ENCODE peak calls at places on chromosomes 7 and 10, in seven cellular contexts. M is endodermal cell, W is uterus, P is left lung, N is SJSA1, C is adrenal gland, X is left ventricle myocardium inferior. S is an unnamed sample. For H3K36me3, the result is how much of the 10 kb centered on the place peaks cover.

GRCh38 chr7:38709123-38709522 is 78.0 kb upstream of the AMPH start:
- DNase-seq in M (no peak), W (no peak), P (no peak), N (no peak), C (no peak), X (no peak), S (no peak)

GRCh38 chr10:6416892-6417512 is 163.1 kb downstream of the PRKCQ start:
- DNase-seq in M (no peak), W (no peak), P (no peak), N (peak), C (no peak), X (no peak), S (peak)

GRCh38 chr7:95601324-95601723 is 5.0 kb upstream of the PDK4 start:
- DNase-seq in M (no peak), W (no peak), P (no peak), N (no peak), C (no peak), X (no peak), S (no peak)

GRCh38 chr10:3803295-3803883 is 18.4 kb upstream of the KLF6 start:
- DNase-seq in M (no peak), W (no peak), P (no peak), N (no peak), C (no peak), X (no peak), S (no peak)

GRCh38 chr10:22436526-22436892 is 91.2 kb downstream of the SPAG6 start:
- DNase-seq in M (no peak), W (no peak), P (no peak), N (no peak), C (peak), X (no peak), S (no peak)

GRCh38 chr10:52284416-52285013 is 29.6 kb upstream of the DKK1 start:
- DNase-seq in M (no peak), W (no peak), P (no peak), N (no peak), C (no peak), X (no peak), S (no peak)

GRCh38 chr7:128036226-128036940 is 5.1 kb upstream of the LRRC4 start:
- DNase-seq in M (no peak), W (no peak), P (no peak), N (no peak), C (no peak), X (no peak), S (no peak)

GRCh38 chr10:79018591-79019011 is 50.2 kb upstream of the ZMIZ1 start:
- DNase-seq in M (no peak), W (no peak), P (no peak), N (no peak), C (no peak), X (no peak), S (no peak)

GRCh38 chr7:117873056-117873932 is at the start of gene CTTNBP2:
- DNase-seq in M (peak), W (peak), P (peak), N (no peak), C (peak), X (peak), S (peak)

GRCh38 chr7:75727881-75728592 is 10.7 kb downstream of the HIP1 start:
- DNase-seq in M (peak), W (peak), P (peak), N (peak), C (no peak), X (peak), S (peak)

GRCh38 chr7:77348371-77348813 is 67.8 kb downstream of the GSAP start:
- DNase-seq in M (peak), W (peak), P (no peak), N (peak), C (peak), X (no peak), S (no peak)

GRCh38 chr10:48845512-48845911 is 94.1 kb downstream of the LRRC18 start:
- DNase-seq in M (no peak), W (no peak), P (no peak), N (no peak), C (no peak), X (no peak), S (no peak)

GRCh38 chr10:1197384-1197783 is 141.2 kb downstream of the WDR37 start:
- DNase-seq in M (no peak), W (no peak), P (no peak), N (no peak), C (no peak), X (no peak), S (no peak)

GRCh38 chr7:37336259-37336658 is 112.4 kb downstream of the ELMO1 start:
- DNase-seq in M (no peak), W (no peak), P (no peak), N (no peak), C (peak), X (no peak), S (no peak)

GRCh38 chr10:93755443-93756127 is 2.2 kb upstream of the LGI1 start:
- DNase-seq in M (no peak), W (no peak), P (no peak), N (no peak), C (no peak), X (no peak), S (no peak)

GRCh38 chr7:27130540-27131389 is at the start of gene HOXA4:
- DNase-seq in M (peak), W (peak), P (peak), N (peak), C (peak), X (peak), S (peak)

GRCh38 chr10:103929396-103929921 is 11.5 kb upstream of the STN1 start:
- DNase-seq in M (no peak), W (no peak), P (no peak), N (no peak), C (no peak), X (no peak), S (no peak)

GRCh38 chr10:63343476-63343875 is 122.3 kb downstream of the JMJD1C start:
- DNase-seq in M (no peak), W (no peak), P (no peak), N (peak), C (no peak), X (no peak), S (no peak)

GRCh38 chr10:15796098-15796759 is 64.1 kb downstream of the MINDY3 start:
- DNase-seq in M (no peak), W (no peak), P (no peak), N (no peak), C (no peak), X (no peak), S (no peak)

GRCh38 chr7:5695037-5695708 is 86.3 kb downstream of the RNF216 start:
- DNase-seq in M (no peak), W (peak), P (no peak), N (peak), C (peak), X (no peak), S (no peak)

DNA sequence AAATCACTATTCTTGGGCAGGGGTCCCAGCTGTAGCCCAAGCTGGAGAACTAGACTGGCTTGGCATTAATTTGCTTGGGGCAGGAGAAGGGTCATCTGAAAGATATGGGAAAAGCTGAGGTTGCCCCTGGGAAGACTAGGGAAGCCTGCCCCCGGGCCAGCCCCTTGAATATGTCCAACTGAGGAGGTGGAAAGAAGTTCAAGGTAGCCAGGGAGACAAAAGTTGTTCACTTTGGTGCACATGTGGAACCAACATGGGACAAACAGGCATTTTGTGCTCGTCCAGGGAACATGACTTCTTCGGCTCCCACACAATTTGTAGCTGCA is 1.4 kb upstream of the LRRC61 start:
- DNase-seq in M (no peak), W (no peak), P (no peak), N (no peak), C (no peak), X (no peak), S (no peak)
- H3K4me3 ChIP-seq in M (no peak), W (no peak), P (no peak), N (no peak), C (no peak), X (peak), S (no peak)

GRCh38 chr7:44568771-44569560 is 4.7 kb downstream of the DDX56 start:
- DNase-seq in M (peak), W (no peak), P (no peak), N (no peak), C (no peak), X (no peak), S (peak)

GRCh38 chr7:44566680-44567079 is 7.0 kb downstream of the DDX56 start:
- DNase-seq in M (no peak), W (no peak), P (no peak), N (no peak), C (no peak), X (no peak), S (peak)

GRCh38 chr7:44572771-44573170 is 937 bp downstream of the DDX56 start:
- DNase-seq in M (peak), W (no peak), P (no peak), N (no peak), C (no peak), X (no peak), S (peak)

GRCh38 chr7:44567884-44568283 is 5.8 kb downstream of the DDX56 start:
- DNase-seq in M (no peak), W (no peak), P (no peak), N (no peak), C (no peak), X (no peak), S (no peak)

DNA sequence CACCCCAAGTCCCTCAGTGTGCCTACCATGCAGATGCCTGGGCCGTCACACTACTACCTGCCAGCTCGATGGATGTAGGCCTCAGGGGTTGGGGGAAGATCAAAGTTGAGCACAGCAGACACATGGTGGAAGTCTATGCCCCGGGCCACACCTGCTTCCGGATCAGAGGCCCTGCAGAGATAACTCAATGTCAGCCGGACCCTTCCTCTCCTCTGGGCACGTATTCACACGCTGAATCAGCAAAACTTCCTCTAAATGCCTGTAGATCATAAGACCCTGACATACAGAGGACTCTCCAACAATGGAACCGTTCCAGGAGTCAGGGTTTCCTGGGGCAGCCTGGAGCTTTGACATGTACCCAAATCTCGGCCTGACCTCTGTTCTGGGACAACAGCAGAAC is 3.8 kb downstream of the DDX56 start:
- DNase-seq in M (peak), W (no peak), P (no peak), N (no peak), C (no peak), X (no peak), S (no peak)
- H3K36me3 ChIP-seq in M (half or more), W (under half), P (under half), N (half or more), C (under half), X (half or more), S (half or more)

GRCh38 chr10:68087338-68088029 is 12.4 kb upstream of the HERC4 start:
- DNase-seq in M (peak), W (no peak), P (no peak), N (no peak), C (no peak), X (peak), S (peak)
- H3K4me3 ChIP-seq in M (no peak), W (no peak), P (no peak), N (no peak), C (no peak), X (peak), S (no peak)

GRCh38 chr10:99681553-99681952 is 22.2 kb downstream of the ENTPD7 start:
- DNase-seq in M (no peak), W (no peak), P (no peak), N (no peak), C (peak), X (no peak), S (no peak)
- H3K36me3 ChIP-seq in M (half or more), W (under half), P (under half), N (under half), C (under half), X (under half), S (under half)

GRCh38 chr10:21164687-21165086 is 267.6 kb upstream of the NEBL start:
- DNase-seq in M (no peak), W (no peak), P (no peak), N (no peak), C (no peak), X (no peak), S (no peak)
- H3K4me3 ChIP-seq in M (no peak), W (no peak), P (no peak), N (no peak), C (no peak), X (no peak), S (no peak)